ENCODE peak calls at places on chromosome 22, in ten cellular contexts. W, J, C, T, P, M, I, A, Y and N are unnamed samples.

GRCh38 chr22:23831261-23831660 is 7.5 kb downstream of the DERL3 start:
- DNase-seq in P (no peak), C (peak), Y (no peak), I (no peak), A (no peak), J (no peak), W (no peak), M (peak), T (no peak), N (no peak)

GRCh38 chr22:46931881-46932280 is 169.4 kb downstream of the TBC1D22A start:
- DNase-seq in P (no peak), C (no peak), A (no peak), T (no peak), W (no peak), M (no peak), Y (no peak), J (no peak), I (no peak), N (no peak)

GRCh38 chr22:16961477-16962186 is 46.4 kb downstream of the GAB4 start:
- DNase-seq in J (peak), T (no peak), W (no peak), C (no peak), A (no peak), M (no peak), I (no peak), P (no peak), Y (peak), N (no peak)

GRCh38 chr22:25159028-25159427 is 40.6 kb upstream of the CRYBB3 start:
- DNase-seq in P (no peak), A (no peak), I (no peak), T (no peak), J (no peak), C (no peak), Y (no peak), M (no peak), W (no peak), N (no peak)

GRCh38 chr22:37716708-37717107 is 19.9 kb downstream of the TRIOBP start:
- DNase-seq in W (no peak), C (no peak), P (no peak), J (no peak), A (no peak), I (no peak), Y (no peak), M (no peak), T (no peak), N (no peak)

GRCh38 chr22:37601540-37602442 is 6.8 kb upstream of the GGA1 start:
- DNase-seq in A (peak), I (no peak), C (no peak), Y (no peak), T (peak), P (peak), J (peak), M (no peak), W (peak), N (no peak)

GRCh38 chr22:45072322-45072903 is 62.6 kb upstream of the PHF21B start:
- DNase-seq in I (peak), M (no peak), A (no peak), T (no peak), P (no peak), W (peak), C (no peak), Y (no peak), J (peak), N (no peak)

GRCh38 chr22:47851586-47851985 is 1089.1 kb downstream of the TBC1D22A start:
- DNase-seq in Y (peak), A (no peak), C (no peak), M (no peak), T (no peak), J (no peak), I (no peak), W (no peak), P (no peak), N (no peak)

DNA sequence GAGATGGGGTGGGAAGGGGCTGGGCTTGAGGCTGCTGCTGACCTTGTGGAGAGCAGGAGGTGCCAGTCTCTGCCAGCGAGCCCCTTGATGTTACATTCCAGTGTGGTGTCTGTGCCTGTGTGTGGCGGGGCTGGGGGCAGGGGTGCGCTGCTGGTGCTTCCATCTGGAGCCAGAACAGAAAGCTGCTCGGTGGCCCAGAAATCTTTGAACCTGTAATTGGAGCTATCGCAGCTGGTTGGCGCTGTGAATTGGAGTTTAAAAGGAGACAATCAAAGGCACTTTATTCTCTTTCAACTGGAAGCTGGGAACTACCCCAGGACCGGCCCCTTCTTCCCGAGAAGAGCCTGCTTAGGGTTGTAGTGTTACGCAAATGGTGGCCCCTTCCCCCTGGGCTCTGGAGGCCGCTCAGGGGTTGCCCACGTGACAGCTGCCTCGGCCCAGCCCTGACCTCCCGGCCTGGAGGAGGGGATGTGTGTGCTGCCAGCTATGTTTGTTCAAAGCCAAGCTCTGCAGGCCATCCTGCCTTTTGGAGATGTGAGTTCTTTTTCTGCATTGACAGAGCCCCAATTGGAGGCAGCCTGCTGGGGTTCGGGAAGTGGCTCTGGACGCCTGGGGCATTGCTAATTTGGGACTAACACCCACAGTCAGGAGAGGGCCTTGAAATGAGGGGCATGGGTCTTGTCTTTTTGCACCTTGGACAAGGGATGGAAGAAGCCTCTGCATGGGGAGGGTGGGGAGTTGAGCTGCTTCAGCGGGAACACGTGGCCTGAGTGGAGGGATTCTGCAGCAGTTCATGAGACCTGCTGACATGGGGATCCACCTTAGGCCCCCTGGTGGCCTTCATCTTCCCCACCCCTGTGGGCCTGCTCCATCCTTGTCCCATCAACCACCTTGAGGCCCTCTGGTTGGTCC is 14.0 kb upstream of the ARSA start:
- DNase-seq in A (no peak), J (peak), W (no peak), M (no peak), P (peak), I (no peak), C (peak), T (no peak), Y (no peak), N (no peak)
- TF ChIP-seq POLR2A in A (no peak), J (no peak), W (no peak), M (no peak), P (no peak), I (no peak), C (no peak), T (no peak), Y (no peak), N (no peak)

DNA sequence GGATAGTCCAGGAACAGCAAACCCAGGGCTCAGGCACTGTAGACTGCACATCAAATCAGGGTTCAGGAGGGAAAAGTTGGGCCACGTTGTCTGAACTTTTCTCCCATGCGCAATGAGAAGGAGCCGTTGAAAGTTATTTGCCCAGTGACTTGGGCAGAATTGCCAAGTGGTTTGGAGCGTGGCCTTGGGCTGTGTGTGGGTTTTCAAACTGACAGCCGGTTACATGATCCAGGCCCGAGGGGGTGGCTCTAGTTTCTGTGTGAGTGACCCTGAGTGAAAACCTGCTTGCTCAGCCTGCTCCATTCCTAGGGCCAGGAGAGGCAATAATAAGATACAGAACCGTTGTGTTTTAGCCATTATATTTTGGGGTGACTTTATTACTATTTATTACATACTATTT is 20.3 kb downstream of the MB start:
- DNase-seq in T (no peak), P (no peak), M (no peak), J (no peak), C (peak), Y (no peak), I (no peak), A (no peak), W (no peak), N (no peak)
- TF ChIP-seq POLR2AphosphoS5 in T (no peak), P (no peak), M (no peak), J (no peak), C (peak), Y (no peak), I (no peak), A (peak), W (no peak), N (no peak)

GRCh38 chr22:19291580-19292261 is at the start of gene CLTCL1:
- DNase-seq in I (peak), W (peak), T (peak), J (peak), A (peak), C (peak), P (peak), M (peak), Y (peak), N (peak)
- TF ChIP-seq POLR2A in I (peak), W (peak), T (no peak), J (peak), A (peak), C (no peak), P (peak), M (no peak), Y (peak), N (no peak)

DNA sequence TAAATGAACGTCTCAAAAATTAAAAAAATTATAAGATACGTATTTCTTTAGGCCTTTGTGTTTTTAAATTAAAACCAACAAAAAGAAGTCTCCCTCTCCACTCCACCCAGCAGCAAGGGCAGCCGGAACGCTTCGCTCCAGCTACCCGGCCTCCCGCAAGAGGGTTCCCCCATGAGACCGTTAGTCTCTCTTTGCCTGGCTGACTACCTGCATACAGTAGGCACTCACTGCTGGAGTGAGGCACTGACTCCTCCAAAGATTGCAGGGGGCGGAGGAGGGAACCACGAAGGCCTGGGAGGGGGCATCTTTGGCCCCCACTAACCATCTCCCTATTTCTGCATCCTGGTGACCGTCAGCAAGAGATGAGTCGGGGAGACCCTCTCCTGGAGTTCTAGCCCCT is 10.1 kb downstream of the CBX6 start:
- DNase-seq in P (no peak), T (no peak), C (no peak), I (no peak), A (no peak), M (no peak), J (no peak), Y (no peak), W (no peak), N (no peak)
- TF ChIP-seq POLR2AphosphoS5 in P (no peak), T (no peak), C (no peak), I (no peak), A (no peak), M (no peak), J (no peak), Y (peak), W (no peak), N (no peak)

GRCh38 chr22:41524809-41525449 is 19.3 kb downstream of the POLR3H start:
- DNase-seq in M (peak), C (no peak), A (peak), W (no peak), Y (no peak), I (no peak), P (no peak), J (no peak), T (peak), N (peak)

GRCh38 chr22:41524283-41524682 is 20.0 kb downstream of the POLR3H start:
- DNase-seq in A (peak), C (peak), T (peak), I (peak), P (peak), Y (peak), J (no peak), M (no peak), W (no peak), N (no peak)

GRCh38 chr22:41526802-41527799 is 17.2 kb downstream of the POLR3H start:
- DNase-seq in J (peak), I (no peak), C (peak), W (no peak), A (peak), M (peak), Y (no peak), T (peak), P (no peak), N (peak)

GRCh38 chr22:41526226-41526531 is 18.1 kb downstream of the POLR3H start:
- DNase-seq in A (no peak), T (no peak), J (no peak), C (no peak), M (no peak), I (no peak), Y (no peak), W (no peak), P (no peak), N (no peak)

DNA sequence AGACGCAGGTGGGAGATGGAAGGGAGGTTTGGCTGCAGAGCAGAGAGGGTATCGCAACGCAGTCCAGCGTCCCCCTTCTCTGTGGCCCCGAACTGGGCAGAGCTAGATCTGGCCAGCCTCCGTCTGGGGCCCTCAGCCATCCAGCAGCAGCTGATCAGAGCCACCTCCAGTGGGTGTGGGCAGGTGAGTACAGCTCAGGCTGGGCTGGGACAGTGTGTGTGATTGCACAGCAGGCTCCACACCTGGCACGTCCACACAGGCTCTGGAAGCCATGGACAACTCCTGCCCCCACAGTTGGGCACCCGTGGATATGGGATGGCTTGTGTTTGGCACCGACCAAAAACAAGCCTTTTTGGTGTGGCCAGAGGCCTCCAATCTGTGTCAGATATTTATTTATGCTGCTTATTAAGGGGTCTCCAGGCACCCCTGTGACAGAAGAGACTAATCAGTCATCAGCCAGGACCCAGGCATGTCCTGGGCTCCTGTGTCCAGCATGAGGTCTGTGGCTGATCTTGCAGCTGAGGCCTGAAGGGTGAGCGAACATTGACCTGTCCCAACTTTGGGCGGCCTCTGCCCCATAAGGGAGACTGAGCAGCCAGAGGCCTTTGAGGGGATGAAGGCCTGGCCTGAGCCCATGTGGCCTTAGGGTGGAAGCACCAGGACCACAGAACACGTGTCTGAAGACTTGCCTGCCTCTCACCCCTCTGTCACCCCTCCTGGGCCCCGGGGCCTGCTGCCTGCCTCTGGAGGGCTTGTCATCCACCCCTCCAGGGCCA is 18.6 kb downstream of the POLR3H start:
- DNase-seq in Y (no peak), I (no peak), M (no peak), T (no peak), W (no peak), A (no peak), P (no peak), C (no peak), J (no peak), N (no peak)
- TF ChIP-seq POLR2A in Y (no peak), I (no peak), M (no peak), T (no peak), W (no peak), A (no peak), P (no peak), C (no peak), J (peak), N (peak)

DNA sequence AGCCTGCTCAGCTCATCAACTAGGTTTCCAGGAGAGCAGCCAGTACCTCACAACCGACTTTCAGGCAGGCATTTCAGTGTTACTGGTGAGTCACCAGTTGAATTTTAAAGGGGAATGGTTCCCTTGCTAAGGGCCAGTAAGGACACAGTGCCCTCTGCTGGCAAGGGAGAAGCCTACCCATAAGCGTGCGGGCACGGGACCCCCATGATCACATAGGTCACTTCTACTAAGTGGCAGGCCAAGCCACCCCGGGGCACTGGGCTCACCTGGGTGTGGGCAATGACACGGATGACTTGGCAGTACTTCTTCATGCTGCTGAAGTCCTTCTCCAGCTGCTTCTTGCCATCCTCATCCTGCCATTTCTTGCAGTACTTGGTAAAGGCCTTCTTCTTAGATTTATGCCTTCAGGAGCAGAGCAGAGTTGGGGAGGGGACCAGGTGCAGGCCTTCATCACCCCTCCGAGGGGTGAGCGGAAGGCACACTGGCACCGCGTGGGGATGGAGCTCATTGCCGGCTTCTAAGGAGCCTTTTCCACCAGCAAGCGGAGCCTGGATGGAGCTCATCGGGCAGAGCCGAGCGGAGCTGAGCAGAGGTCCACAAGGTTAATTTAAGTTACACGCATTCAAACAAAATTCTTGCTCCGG is 2.9 kb downstream of the RPL3 start:
- DNase-seq in Y (no peak), W (peak), P (peak), T (peak), I (peak), J (peak), M (peak), C (peak), A (peak), N (no peak)
- TF ChIP-seq POLR2AphosphoS5 in Y (peak), W (peak), P (peak), T (peak), I (peak), J (no peak), M (peak), C (peak), A (peak), N (no peak)

GRCh38 chr22:26889794-26890193 is 232.4 kb downstream of the MIAT start:
- DNase-seq in T (no peak), P (no peak), A (no peak), M (no peak), C (no peak), Y (peak), W (no peak), J (no peak), I (no peak), N (no peak)

GRCh38 chr22:26888887-26889286 is 231.5 kb downstream of the MIAT start:
- DNase-seq in C (no peak), J (no peak), T (no peak), Y (no peak), A (no peak), M (no peak), W (no peak), I (no peak), P (no peak), N (no peak)

GRCh38 chr22:26887916-26888315 is 230.5 kb downstream of the MIAT start:
- DNase-seq in C (no peak), P (no peak), A (no peak), Y (peak), M (no peak), J (no peak), W (no peak), I (no peak), T (no peak), N (no peak)

GRCh38 chr22:26885441-26886261 is 228.3 kb downstream of the MIAT start:
- DNase-seq in J (no peak), C (no peak), W (no peak), M (no peak), Y (peak), P (no peak), A (no peak), I (no peak), T (no peak), N (no peak)

GRCh38 chr22:26887456-26887855 is 230.1 kb downstream of the MIAT start:
- DNase-seq in J (no peak), P (peak), C (no peak), W (no peak), Y (peak), T (no peak), A (no peak), I (no peak), M (no peak), N (no peak)
- TF ChIP-seq POLR2A in J (no peak), P (no peak), C (no peak), W (no peak), Y (no peak), T (no peak), A (no peak), I (no peak), M (no peak), N (no peak)

DNA sequence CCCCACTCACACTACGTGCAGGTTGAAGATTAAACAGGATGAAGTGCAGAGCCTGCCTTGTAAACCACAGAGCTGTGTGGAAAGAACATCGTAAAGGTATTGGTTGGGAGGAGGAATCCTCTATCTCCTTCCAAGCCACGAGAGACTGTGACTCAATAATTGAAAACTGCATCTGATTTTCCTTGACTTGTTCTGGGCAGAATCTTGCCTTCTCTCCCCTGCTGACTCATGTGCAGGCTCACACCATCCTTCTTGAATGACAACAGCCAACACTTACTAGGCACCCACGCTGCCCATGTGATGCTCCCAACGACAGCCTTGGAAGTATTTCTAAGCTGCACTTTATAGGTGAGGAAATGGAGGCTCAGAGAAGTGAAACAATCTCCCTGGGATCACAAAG is 563.0 kb downstream of the MIAT start:
- DNase-seq in P (no peak), J (no peak), A (no peak), I (no peak), T (no peak), C (peak), W (no peak), M (no peak), Y (no peak), N (no peak)
- TF ChIP-seq POLR2AphosphoS5 in P (no peak), J (no peak), A (no peak), I (no peak), T (peak), C (no peak), W (no peak), M (no peak), Y (peak), N (no peak)

GRCh38 chr22:42904049-42904448 is 47.0 kb upstream of the ARFGAP3 start:
- DNase-seq in C (no peak), T (no peak), I (no peak), P (no peak), W (no peak), A (no peak), M (no peak), Y (no peak), J (no peak), N (no peak)
- TF ChIP-seq POLR2A in C (no peak), T (no peak), I (no peak), P (no peak), W (no peak), A (no peak), M (no peak), Y (no peak), J (no peak), N (no peak)